ENCODE peak calls at places on chromosomes 13 and 19, in ten cellular contexts. C is CD8-positive, alpha-beta memory T cell; Q is pancreas; Z is HCT116; U is Peyer's patch; S is transverse colon; P is ascending aorta; V is BE2C; G is DND-41; O is A549. A is an unnamed sample.

GRCh38 chr19:7109678-7110289 is 40.3 kb downstream of the ZNF557 start:
- DNase-seq in C (no peak), Q (no peak), Z (no peak), U (no peak), S (no peak), P (no peak), V (no peak), G (no peak), O (no peak), A (no peak)

GRCh38 chr13:33303885-33304284 is 18.3 kb upstream of the STARD13 start:
- DNase-seq in C (no peak), Q (no peak), Z (no peak), U (no peak), S (no peak), P (no peak), V (no peak), G (no peak), O (no peak), A (no peak)

GRCh38 chr19:12938054-12938535 is 314 bp upstream of the CALR start:
- DNase-seq in C (peak; percentile 99), Q (peak; percentile 100), Z (peak; percentile 99), U (peak; percentile 98), S (peak; percentile 100), P (peak; percentile 100), V (peak; percentile 99), G (peak; percentile 100), O (peak; percentile 96), A (peak; percentile 100)

GRCh38 chr13:93225610-93226009 is 997 bp upstream of the GPC6 start:
- DNase-seq in C (no peak), Q (no peak), Z (no peak), U (no peak), S (no peak), P (no peak), V (no peak), G (no peak), O (no peak), A (no peak)

GRCh38 chr13:62512194-62513141 is 1096.8 kb upstream of the PCDH20 start:
- DNase-seq in C (no peak), Q (peak; percentile 33), Z (peak; percentile 35), U (peak; percentile 32), S (peak; percentile 9), P (peak; percentile 58), V (peak; percentile 67), G (peak; percentile 86), O (peak; percentile 1), A (no peak)

GRCh38 chr13:51629711-51630575 is 45.7 kb downstream of the WDFY2 start:
- DNase-seq in C (no peak), Q (no peak), Z (no peak), U (no peak), S (no peak), P (no peak), V (no peak), G (no peak), O (no peak), A (no peak)

GRCh38 chr13:21616880-21617279 is 12.9 kb upstream of the MICU2 start:
- DNase-seq in C (no peak), Q (no peak), Z (no peak), U (no peak), S (peak; percentile 30), P (no peak), V (no peak), G (no peak), O (no peak), A (no peak)

GRCh38 chr13:66860868-66861447 is 369.2 kb downstream of the PCDH9 start:
- DNase-seq in C (no peak), Q (no peak), Z (no peak), U (no peak), S (no peak), P (no peak), V (no peak), G (no peak), O (no peak), A (no peak)

GRCh38 chr19:15469513-15470297 is 5.4 kb upstream of the RASAL3 start:
- DNase-seq in C (peak; percentile 21), Q (peak; percentile 52), Z (no peak), U (no peak), S (peak; percentile 24), P (no peak), V (no peak), G (no peak), O (no peak), A (peak; percentile 25)

GRCh38 chr19:12733907-12734214 is 623 bp downstream of the TRIR start:
- DNase-seq in C (no peak), Q (no peak), Z (no peak), U (no peak), S (no peak), P (no peak), V (no peak), G (no peak), O (no peak), A (no peak)

GRCh38 chr19:1624458-1624857 is 19.2 kb upstream of the UQCR11 start:
- DNase-seq in C (peak; percentile 32), Q (no peak), Z (peak; percentile 43), U (no peak), S (peak; percentile 48), P (no peak), V (peak; percentile 80), G (peak; percentile 61), O (peak; percentile 61), A (peak; percentile 46)

GRCh38 chr19:6737873-6738725 is 719 bp upstream of the GPR108 start:
- DNase-seq in C (peak; percentile 63), Q (peak; percentile 98), Z (no peak), U (peak; percentile 90), S (peak; percentile 97), P (peak; percentile 87), V (peak; percentile 72), G (peak; percentile 90), O (peak; percentile 94), A (peak; percentile 68)

GRCh38 chr13:48263196-48263595 is 30.2 kb downstream of the ITM2B start:
- DNase-seq in C (no peak), Q (no peak), Z (no peak), U (no peak), S (no peak), P (no peak), V (no peak), G (no peak), O (no peak), A (no peak)
- H3K4me3 ChIP-seq in C (no peak overlapping the region), Q (no peak overlapping the region), Z (no peak overlapping the region), U (no peak overlapping the region), S (no peak overlapping the region), P (no peak overlapping the region), V (no peak overlapping the region), G (no peak overlapping the region), O (no peak overlapping the region), A (no peak overlapping the region)

DNA sequence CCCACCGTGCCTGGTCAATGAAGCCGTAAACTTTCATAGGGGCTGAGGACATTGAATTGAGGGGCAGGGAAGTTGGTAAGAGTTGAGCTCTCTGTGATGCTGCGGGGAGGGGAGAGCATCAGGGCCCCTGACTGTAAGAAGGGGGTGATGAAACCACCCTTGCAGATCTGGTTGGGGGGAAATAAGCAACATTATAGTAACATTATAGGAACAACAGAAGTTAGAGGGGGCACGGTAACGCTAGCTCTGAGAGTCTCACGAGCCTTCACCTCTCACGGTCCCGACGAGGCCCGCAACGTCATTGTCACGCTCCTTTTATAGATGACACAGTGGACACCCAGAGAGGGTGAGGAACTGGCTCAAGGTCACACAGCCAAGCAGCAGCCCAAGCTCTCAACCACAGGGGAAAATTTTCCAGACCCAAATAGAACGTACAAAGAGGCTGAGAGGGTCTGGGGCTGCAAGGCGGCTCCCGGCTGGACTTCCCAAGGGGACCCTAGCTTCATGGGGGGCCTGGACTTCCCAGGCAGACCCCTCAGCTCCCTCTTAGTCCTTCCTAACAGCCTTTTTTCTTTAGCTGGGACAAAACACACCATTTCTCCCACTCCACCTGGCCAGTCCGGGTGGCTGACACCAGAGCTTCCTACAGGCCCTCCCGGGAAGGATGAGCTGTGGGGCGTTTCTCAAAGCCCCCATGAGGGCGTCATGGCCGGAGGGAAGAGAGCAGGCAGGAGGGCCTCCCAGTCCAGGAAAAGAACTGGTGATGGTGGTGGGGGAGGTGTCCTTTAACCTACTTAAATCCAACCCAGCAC is 4.1 kb downstream of the TLE5 start:
- DNase-seq in C (no peak), Q (no peak), Z (no peak), U (no peak), S (no peak), P (no peak), V (no peak), G (no peak), O (no peak), A (no peak)
- H3K4me1 ChIP-seq in C (peaks cover 74% of the 10 kb centered on the region), Q (peaks cover 39% of the 10 kb centered on the region), Z (peaks cover 58% of the 10 kb centered on the region), U (peaks cover 53% of the 10 kb centered on the region), S (peaks cover 66% of the 10 kb centered on the region), P (peaks cover 13% of the 10 kb centered on the region), V (peaks cover 15% of the 10 kb centered on the region), G (peaks cover 38% of the 10 kb centered on the region), O (peaks cover 67% of the 10 kb centered on the region), A (peaks cover 67% of the 10 kb centered on the region)

DNA sequence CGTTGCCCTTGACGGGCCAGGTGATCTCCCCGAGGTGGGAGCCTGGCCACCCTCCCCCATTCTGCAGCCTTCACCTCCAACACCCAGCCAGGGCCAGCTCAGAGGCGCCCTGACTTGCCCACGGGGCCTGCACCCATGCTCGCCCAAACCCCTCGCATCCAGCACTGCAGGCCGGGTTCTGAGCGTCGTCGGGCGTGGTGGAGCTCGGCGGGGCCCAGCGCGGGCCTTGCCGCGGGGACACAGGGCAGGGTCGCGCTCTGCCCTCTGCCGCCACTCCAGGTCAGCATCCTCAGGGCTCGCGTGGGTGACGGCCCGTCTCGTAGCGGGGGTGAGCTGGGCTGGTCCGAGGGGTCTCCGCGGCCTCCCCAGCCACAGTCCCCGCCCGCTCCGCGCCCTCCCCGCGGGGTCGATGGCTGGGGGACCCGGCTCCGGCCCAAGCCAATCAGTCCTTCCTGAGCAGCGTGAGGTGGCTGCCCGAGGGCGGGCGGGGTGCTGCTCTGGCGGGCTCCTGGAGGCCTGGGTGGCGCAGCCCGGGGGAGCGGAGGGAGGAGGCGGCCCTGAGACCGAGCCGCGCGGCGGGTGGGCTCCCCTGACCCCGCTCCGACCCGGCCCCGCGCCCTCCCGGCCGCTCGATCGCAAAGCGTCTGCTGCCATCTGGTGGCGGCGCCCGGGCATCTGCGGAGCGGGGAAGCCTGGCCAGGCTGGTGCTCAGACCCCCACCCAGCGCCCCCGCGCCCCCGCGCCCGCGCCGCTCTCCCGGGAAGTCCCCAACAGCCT is 61.4 kb downstream of the CCNE1 start:
- DNase-seq in C (peak; percentile 59), Q (peak; percentile 84), Z (no peak), U (peak; percentile 68), S (peak; percentile 49), P (peak; percentile 68), V (peak; percentile 81), G (peak; percentile 43), O (peak; percentile 85), A (peak; percentile 61)
- H3K4me3 ChIP-seq in C (peak overlapping the region; percentile 32), Q (peak overlapping the region; percentile 28), Z (peak overlapping the region; percentile 26), U (peak overlapping the region; percentile 51), S (peak overlapping the region; percentile 26), P (peak overlapping the region; percentile 58), V (peak overlapping the region; percentile 66), G (no peak overlapping the region), O (peak overlapping the region; percentile 70), A (peak overlapping the region; percentile 47)

DNA sequence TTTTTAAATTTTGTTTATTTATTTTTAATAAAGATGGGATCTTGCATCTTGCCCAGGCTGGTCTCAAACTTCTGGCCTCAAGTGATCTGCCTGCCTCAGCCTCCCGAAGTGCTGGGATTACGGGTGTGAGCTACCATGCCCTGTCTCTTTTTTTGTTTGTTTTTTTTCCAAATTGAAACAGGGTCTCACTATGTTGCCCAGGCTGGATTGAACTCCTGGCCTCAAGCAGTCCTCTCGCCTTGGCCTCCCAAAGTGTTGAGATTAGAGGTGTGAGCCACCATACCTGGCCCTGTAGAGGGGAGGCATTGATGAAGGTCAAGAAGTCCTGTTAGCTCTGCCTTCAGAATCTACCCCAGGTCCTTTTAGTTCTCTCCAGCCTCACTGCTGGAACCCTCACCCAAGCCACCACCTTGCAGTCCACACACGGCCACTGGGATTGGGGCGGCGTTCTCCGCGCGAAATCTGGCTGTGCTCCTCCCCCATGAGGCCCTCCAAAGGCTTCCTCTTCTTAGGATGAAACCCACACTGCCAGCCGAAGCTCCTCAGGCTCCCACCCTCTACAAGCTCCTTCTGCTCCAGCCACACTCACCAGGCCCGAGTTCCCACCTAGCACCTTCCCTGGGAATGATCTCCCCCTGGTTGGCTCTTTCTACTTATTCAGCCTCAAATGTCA is 34.9 kb downstream of the ACTN4 start:
- DNase-seq in C (no peak), Q (no peak), Z (no peak), U (no peak), S (no peak), P (no peak), V (no peak), G (no peak), O (no peak), A (no peak)
- H3K4me1 ChIP-seq in C (peaks cover 91% of the 10 kb centered on the region), Q (peaks cover 73% of the 10 kb centered on the region), Z (peaks cover 99% of the 10 kb centered on the region), U (peaks cover 95% of the 10 kb centered on the region), S (peaks cover 97% of the 10 kb centered on the region), P (peaks cover 41% of the 10 kb centered on the region), V (peaks cover 7% of the 10 kb centered on the region), G (peaks cover 26% of the 10 kb centered on the region), O (peaks cover 90% of the 10 kb centered on the region), A (peaks cover 100% of the 10 kb centered on the region)